ENCODE peak calls at places on chromosomes 5 and 9, in nine cellular contexts. V, S, U, R, O, I, P, B and Z are unnamed samples.

GRCh38 chr9:112664541-112664940 is 53.4 kb downstream of the INIP start:
- DNase-seq in V (no peak), S (no peak), U (no peak), R (no peak), O (peak; percentile 10), I (no peak), P (no peak), B (peak; percentile 4), Z (no peak)

GRCh38 chr9:95808001-95808400 is 67.5 kb upstream of the ERCC6L2 start:
- DNase-seq in V (no peak), S (no peak), U (no peak), R (peak; percentile 82), O (peak; percentile 24), I (no peak), P (no peak), B (peak; percentile 41), Z (no peak)

GRCh38 chr9:20760246-20760901 is 76.3 kb downstream of the FOCAD start:
- DNase-seq in V (no peak), S (no peak), U (no peak), R (no peak), O (no peak), I (no peak), P (peak; percentile 1), B (no peak), Z (no peak)

GRCh38 chr5:127925916-127926315 is 157.7 kb upstream of the SLC12A2 start:
- DNase-seq in V (no peak), S (no peak), U (no peak), R (no peak), O (peak; percentile 56), I (no peak), P (no peak), B (peak; percentile 33), Z (no peak)

GRCh38 chr9:136043386-136044054 is 51.6 kb downstream of the NACC2 start:
- DNase-seq in V (no peak), S (no peak), U (no peak), R (no peak), O (no peak), I (no peak), P (no peak), B (no peak), Z (peak; percentile 52)

GRCh38 chr5:761206-761771 is 23.2 kb downstream of the ZDHHC11B start:
- DNase-seq in V (no peak), S (no peak), U (no peak), R (no peak), O (no peak), I (no peak), P (no peak), B (no peak), Z (peak; percentile 39)

GRCh38 chr5:85656050-85656449 is 961.7 kb upstream of the COX7C start:
- DNase-seq in V (no peak), S (no peak), U (no peak), R (no peak), O (no peak), I (no peak), P (no peak), B (no peak), Z (no peak)

GRCh38 chr5:82494942-82495341 is 216.8 kb upstream of the RPS23 start:
- DNase-seq in V (no peak), S (no peak), U (no peak), R (no peak), O (no peak), I (no peak), P (no peak), B (no peak), Z (no peak)

GRCh38 chr5:135455876-135456237 is 3.7 kb upstream of the TIFAB start:
- DNase-seq in V (no peak), S (no peak), U (no peak), R (no peak), O (no peak), I (no peak), P (no peak), B (no peak), Z (no peak)

GRCh38 chr5:16902846-16903245 is 33.2 kb downstream of the MYO10 start:
- DNase-seq in V (no peak), S (no peak), U (no peak), R (no peak), O (no peak), I (no peak), P (no peak), B (no peak), Z (no peak)

GRCh38 chr9:130454096-130454811 is 9.5 kb downstream of the ASS1 start:
- DNase-seq in V (no peak), S (no peak), U (no peak), R (no peak), O (no peak), I (no peak), P (no peak), B (no peak), Z (no peak)

GRCh38 chr5:58106754-58107410 is 353.0 kb downstream of the PLK2 start:
- DNase-seq in V (no peak), S (no peak), U (no peak), R (no peak), O (no peak), I (no peak), P (no peak), B (no peak), Z (no peak)

GRCh38 chr9:123354806-123355508 is 1.0 kb upstream of the CRB2 start:
- DNase-seq in V (no peak), S (no peak), U (no peak), R (no peak), O (no peak), I (no peak), P (no peak), B (no peak), Z (peak; percentile 69)

GRCh38 chr5:52504584-52505240 is 283.0 kb upstream of the ITGA1 start:
- DNase-seq in V (no peak), S (no peak), U (no peak), R (no peak), O (no peak), I (no peak), P (no peak), B (no peak), Z (no peak)

GRCh38 chr9:92328225-92328624 is 2.5 kb downstream of the CENPP start:
- DNase-seq in V (no peak), S (no peak), U (no peak), R (no peak), O (peak; percentile 60), I (peak; percentile 41), P (no peak), B (peak; percentile 68), Z (peak; percentile 26)

GRCh38 chr9:14033067-14033466 is 280.9 kb downstream of the NFIB start:
- DNase-seq in V (no peak), S (no peak), U (no peak), R (no peak), O (no peak), I (no peak), P (no peak), B (no peak), Z (no peak)

GRCh38 chr9:121184463-121184862 is 17.2 kb downstream of the RAB14 start:
- DNase-seq in V (no peak), S (no peak), U (no peak), R (no peak), O (no peak), I (no peak), P (no peak), B (no peak), Z (no peak)

GRCh38 chr9:137272241-137273094 is 5.1 kb upstream of the TOR4A start:
- DNase-seq in V (no peak), S (no peak), U (no peak), R (no peak), O (no peak), I (no peak), P (no peak), B (no peak), Z (peak; percentile 67)
- H3K4me3 ChIP-seq in V (peak overlapping the region; percentile 18), S (no peak overlapping the region), U (no peak overlapping the region), R (no peak overlapping the region), O (no peak overlapping the region), I (no peak overlapping the region), P (no peak overlapping the region), B (no peak overlapping the region), Z (no peak overlapping the region)

GRCh38 chr9:34612788-34613390 is 992 bp upstream of the RPP25L start:
- DNase-seq in V (no peak), S (peak; percentile 40), U (peak; percentile 80), R (peak; percentile 74), O (peak; percentile 54), I (no peak), P (peak; percentile 56), B (peak; percentile 67), Z (peak; percentile 91)
- H3K4me3 ChIP-seq in V (peak overlapping the region; percentile 88), S (peak overlapping the region; percentile 83), U (peak overlapping the region; percentile 44), R (peak overlapping the region; percentile 87), O (peak overlapping the region; percentile 93), I (peak overlapping the region; percentile 67), P (peak overlapping the region; percentile 62), B (peak overlapping the region; percentile 79), Z (peak overlapping the region; percentile 79)

GRCh38 chr9:16401720-16402119 is 468.8 kb downstream of the BNC2 start:
- DNase-seq in V (no peak), S (no peak), U (no peak), R (no peak), O (no peak), I (no peak), P (no peak), B (no peak), Z (no peak)

GRCh38 chr9:16410601-16411285 is 459.7 kb downstream of the BNC2 start:
- DNase-seq in V (no peak), S (no peak), U (no peak), R (no peak), O (peak; percentile 86), I (no peak), P (no peak), B (peak; percentile 26), Z (no peak)

GRCh38 chr9:16405421-16405820 is 465.0 kb downstream of the BNC2 start:
- DNase-seq in V (no peak), S (no peak), U (no peak), R (no peak), O (peak; percentile 26), I (no peak), P (no peak), B (no peak), Z (no peak)

DNA sequence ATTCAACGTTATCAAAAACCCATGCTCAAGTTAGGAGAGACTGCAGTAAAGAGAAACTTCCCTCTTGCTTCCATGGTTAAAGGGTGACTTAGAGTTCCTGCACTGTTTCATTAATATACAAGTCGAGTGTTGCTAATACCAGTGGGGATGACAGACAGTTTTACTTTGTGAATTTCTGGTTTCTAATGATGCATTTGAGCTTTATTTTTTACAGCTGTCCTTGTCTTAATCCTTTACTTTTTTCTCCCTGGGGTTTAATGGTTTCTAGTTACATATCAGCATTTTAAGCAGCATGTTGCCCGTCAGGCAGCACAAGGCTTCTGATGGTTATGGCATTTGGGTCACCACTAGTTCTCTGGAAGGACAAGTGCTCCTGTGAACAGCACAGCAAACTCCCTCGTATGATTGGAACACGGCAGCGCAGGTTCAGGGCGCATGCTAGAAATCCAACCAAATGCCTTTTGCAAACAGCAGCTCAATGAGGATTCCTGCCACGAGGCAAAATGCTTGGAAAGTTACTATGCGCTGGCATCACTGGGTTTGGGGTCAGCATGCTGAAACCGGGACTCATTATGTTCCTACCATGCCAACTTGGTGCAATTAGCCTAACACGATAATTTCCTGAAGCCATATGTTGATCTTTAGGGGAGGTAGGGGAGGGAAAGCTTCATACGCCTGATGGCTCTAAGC is 463.8 kb downstream of the BNC2 start:
- DNase-seq in V (no peak), S (no peak), U (no peak), R (no peak), O (no peak), I (no peak), P (no peak), B (no peak), Z (no peak)
- H3K4me3 ChIP-seq in V (no peak overlapping the region), S (no peak overlapping the region), U (no peak overlapping the region), R (no peak overlapping the region), O (no peak overlapping the region), I (no peak overlapping the region), P (no peak overlapping the region), B (no peak overlapping the region), Z (no peak overlapping the region)

GRCh38 chr9:125570246-125570645 is 136.8 kb downstream of the MAPKAP1 start:
- DNase-seq in V (no peak), S (no peak), U (no peak), R (no peak), O (no peak), I (no peak), P (no peak), B (no peak), Z (no peak)
- H3K4me3 ChIP-seq in V (no peak overlapping the region), S (no peak overlapping the region), U (no peak overlapping the region), R (no peak overlapping the region), O (no peak overlapping the region), I (no peak overlapping the region), P (no peak overlapping the region), B (no peak overlapping the region), Z (no peak overlapping the region)